ENCODE peak calls at places on chromosomes 1 and 21, in ten cellular contexts. N, M, X, G, Y, H, E, S, I and K are unnamed samples.

GRCh38 chr1:207619833-207620572 is 24.9 kb upstream of the CR1L start:
- DNase-seq in M (no peak), N (peak), E (peak), I (no peak), H (no peak), Y (peak), S (no peak), X (peak), G (peak), K (peak)

GRCh38 chr1:1360511-1361169 is 2.3 kb upstream of the MXRA8 start:
- DNase-seq in Y (no peak), M (peak), I (peak), S (peak), G (no peak), H (peak), N (peak), X (no peak), E (peak), K (peak)

GRCh38 chr1:160431571-160431970 is 31.2 kb downstream of the VANGL2 start:
- DNase-seq in G (no peak), X (no peak), Y (no peak), E (no peak), I (no peak), N (no peak), S (no peak), M (no peak), H (no peak), K (no peak)

GRCh38 chr1:95984975-95985374 is 736.6 kb upstream of the PTBP2 start:
- DNase-seq in E (no peak), S (no peak), N (no peak), X (no peak), H (no peak), G (no peak), Y (no peak), I (no peak), M (no peak), K (no peak)

GRCh38 chr1:157315544-157315943 is 177.3 kb upstream of the ETV3 start:
- DNase-seq in N (no peak), I (no peak), H (no peak), E (no peak), G (no peak), S (no peak), M (no peak), Y (no peak), X (no peak), K (no peak)

GRCh38 chr1:186812560-186812959 is 16.2 kb upstream of the PLA2G4A start:
- DNase-seq in N (peak), S (no peak), X (no peak), G (no peak), M (no peak), Y (no peak), E (peak), I (no peak), H (no peak), K (peak)

GRCh38 chr1:156773607-156774006 is 6.3 kb downstream of the PRCC start:
- DNase-seq in X (no peak), E (no peak), Y (no peak), N (no peak), M (no peak), S (no peak), H (no peak), G (no peak), I (no peak), K (no peak)

GRCh38 chr1:9825101-9826074 is 1.6 kb upstream of the CLSTN1 start:
- DNase-seq in S (peak), G (no peak), H (peak), Y (no peak), X (peak), E (peak), I (peak), N (peak), M (no peak), K (no peak)

GRCh38 chr1:31957701-31958674 is 19.8 kb upstream of the PTP4A2 start:
- DNase-seq in G (no peak), S (no peak), X (peak), E (no peak), Y (no peak), I (peak), M (peak), H (peak), N (no peak), K (no peak)

GRCh38 chr1:109986054-109986444 is 1.5 kb downstream of the AHCYL1 start:
- DNase-seq in S (no peak), M (no peak), X (no peak), I (no peak), G (no peak), H (no peak), N (no peak), E (no peak), Y (no peak), K (no peak)

GRCh38 chr21:37195649-37196048 is 71.5 kb downstream of the VPS26C start:
- DNase-seq in H (no peak), I (no peak), S (no peak), N (no peak), G (no peak), M (no peak), X (no peak), E (no peak), Y (no peak), K (no peak)

GRCh38 chr1:93537924-93538323 is 90.0 kb downstream of the FNBP1L start:
- DNase-seq in S (no peak), G (no peak), X (no peak), N (no peak), H (no peak), E (no peak), M (no peak), Y (no peak), I (no peak), K (no peak)

GRCh38 chr1:235766794-235767285 is 99.9 kb downstream of the LYST start:
- DNase-seq in X (no peak), I (no peak), G (no peak), S (no peak), Y (no peak), N (no peak), E (no peak), M (no peak), H (no peak), K (no peak)

GRCh38 chr1:25563330-25564215 is 20.2 kb downstream of the LDLRAP1 start:
- DNase-seq in I (no peak), N (no peak), X (no peak), H (no peak), G (no peak), M (no peak), S (no peak), Y (no peak), E (no peak), K (no peak)
- H3K4me3 ChIP-seq in I (no peak), N (no peak), X (no peak), H (no peak), G (no peak), M (no peak), S (no peak), Y (peak), E (no peak), K (no peak)

GRCh38 chr1:44675186-44675585 is 672 bp downstream of the ARMH1 start:
- DNase-seq in X (no peak), H (no peak), Y (no peak), M (no peak), E (no peak), N (no peak), S (no peak), G (no peak), I (no peak), K (no peak)
- H3K4me3 ChIP-seq in X (no peak), H (peak), Y (peak), M (peak), E (peak), N (peak), S (peak), G (no peak), I (no peak), K (peak)

DNA sequence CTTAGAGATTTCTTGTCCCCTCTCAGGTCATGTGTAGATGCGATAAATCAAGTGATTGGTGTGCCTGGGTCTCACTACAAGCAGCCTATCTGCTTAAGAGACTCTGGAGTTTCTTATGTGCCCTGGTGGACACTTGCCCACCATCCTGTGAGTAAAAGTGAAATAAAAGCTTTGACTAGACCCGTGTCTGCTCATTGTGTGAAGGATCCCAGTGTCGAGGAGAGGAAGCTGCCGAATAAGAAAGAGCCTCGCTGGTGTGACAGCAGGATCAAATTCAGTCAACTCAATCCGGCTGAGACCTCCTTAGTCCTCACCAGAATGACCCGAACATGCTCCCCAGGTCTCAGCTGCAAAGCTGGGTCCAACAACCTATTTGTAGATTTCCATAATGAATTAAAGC is 14.8 kb downstream of the CD2 start:
- DNase-seq in H (no peak), E (no peak), G (no peak), X (peak), N (no peak), M (no peak), I (no peak), Y (peak), S (no peak), K (no peak)
- H3K4me3 ChIP-seq in H (no peak), E (no peak), G (no peak), X (no peak), N (no peak), M (no peak), I (no peak), Y (peak), S (no peak), K (no peak)

GRCh38 chr1:203486618-203487370 is 7.2 kb upstream of the OPTC start:
- DNase-seq in H (no peak), E (no peak), S (peak), Y (no peak), G (no peak), I (no peak), M (no peak), X (no peak), N (peak), K (no peak)
- H3K4me3 ChIP-seq in H (peak), E (no peak), S (no peak), Y (peak), G (peak), I (no peak), M (peak), X (no peak), N (no peak), K (peak)